ENCODE peak calls at places on chromosomes 16 and 17, in seven cellular contexts. One of them, this sample, is unnamed.

GRCh38 chr16:81645303-81645702 is 133.8 kb upstream of the PLCG2 start:
- DNase-seq in heart right ventricle: peak
- DNase-seq in GM23248: peak
- DNase-seq in adrenal gland: peak
- DNase-seq in tibial artery: no peak
- DNase-seq in OCI-LY7: no peak
- DNase-seq in dorsolateral prefrontal cortex: peak
- DNase-seq in this sample: peak

GRCh38 chr16:65123846-65124513 is 2.1 kb upstream of the CDH11 start:
- DNase-seq in heart right ventricle: no peak
- DNase-seq in GM23248: peak
- DNase-seq in adrenal gland: no peak
- DNase-seq in tibial artery: peak
- DNase-seq in OCI-LY7: no peak
- DNase-seq in dorsolateral prefrontal cortex: no peak
- DNase-seq in this sample: no peak

GRCh38 chr17:42002792-42003301 is 14.4 kb downstream of the DNAJC7 start:
- DNase-seq in heart right ventricle: no peak
- DNase-seq in GM23248: peak
- DNase-seq in adrenal gland: no peak
- DNase-seq in tibial artery: no peak
- DNase-seq in OCI-LY7: no peak
- DNase-seq in dorsolateral prefrontal cortex: no peak
- DNase-seq in this sample: no peak

GRCh38 chr16:46908540-46909372 is 24.6 kb downstream of the GPT2 start:
- DNase-seq in heart right ventricle: peak
- DNase-seq in GM23248: peak
- DNase-seq in adrenal gland: peak
- DNase-seq in tibial artery: no peak
- DNase-seq in OCI-LY7: peak
- DNase-seq in dorsolateral prefrontal cortex: peak
- DNase-seq in this sample: no peak

GRCh38 chr16:31329671-31330552 is 25.1 kb upstream of the ITGAX start:
- DNase-seq in heart right ventricle: no peak
- DNase-seq in GM23248: no peak
- DNase-seq in adrenal gland: no peak
- DNase-seq in tibial artery: no peak
- DNase-seq in OCI-LY7: no peak
- DNase-seq in dorsolateral prefrontal cortex: no peak
- DNase-seq in this sample: no peak

GRCh38 chr17:4854181-4854681 is 21.1 kb downstream of the MINK1 start:
- DNase-seq in heart right ventricle: no peak
- DNase-seq in GM23248: peak
- DNase-seq in adrenal gland: no peak
- DNase-seq in tibial artery: no peak
- DNase-seq in OCI-LY7: no peak
- DNase-seq in dorsolateral prefrontal cortex: peak
- DNase-seq in this sample: no peak

GRCh38 chr17:40499551-40500189 is 1.8 kb downstream of the TNS4 start:
- DNase-seq in heart right ventricle: peak
- DNase-seq in GM23248: peak
- DNase-seq in adrenal gland: peak
- DNase-seq in tibial artery: peak
- DNase-seq in OCI-LY7: no peak
- DNase-seq in dorsolateral prefrontal cortex: peak
- DNase-seq in this sample: peak

GRCh38 chr16:9297437-9298113 is 206.1 kb downstream of the HAPSTR1 start:
- DNase-seq in heart right ventricle: peak
- DNase-seq in GM23248: peak
- DNase-seq in adrenal gland: peak
- DNase-seq in tibial artery: peak
- DNase-seq in OCI-LY7: peak
- DNase-seq in dorsolateral prefrontal cortex: no peak
- DNase-seq in this sample: no peak

GRCh38 chr17:3735515-3735914 is 11.8 kb downstream of the HASPIN start:
- DNase-seq in heart right ventricle: no peak
- DNase-seq in GM23248: no peak
- DNase-seq in adrenal gland: no peak
- DNase-seq in tibial artery: no peak
- DNase-seq in OCI-LY7: no peak
- DNase-seq in dorsolateral prefrontal cortex: no peak
- DNase-seq in this sample: no peak

GRCh38 chr17:31487648-31488263 is 96.3 kb downstream of the RAB11FIP4 start:
- DNase-seq in heart right ventricle: peak
- DNase-seq in GM23248: peak
- DNase-seq in adrenal gland: peak
- DNase-seq in tibial artery: peak
- DNase-seq in OCI-LY7: peak
- DNase-seq in dorsolateral prefrontal cortex: peak
- DNase-seq in this sample: peak

GRCh38 chr16:29694384-29695195 is 15.6 kb downstream of the QPRT start:
- DNase-seq in heart right ventricle: no peak
- DNase-seq in GM23248: no peak
- DNase-seq in adrenal gland: no peak
- DNase-seq in tibial artery: peak
- DNase-seq in OCI-LY7: no peak
- DNase-seq in dorsolateral prefrontal cortex: no peak
- DNase-seq in this sample: no peak

GRCh38 chr17:80264048-80264792 is 3.6 kb downstream of the RNF213 start:
- DNase-seq in heart right ventricle: no peak
- DNase-seq in GM23248: no peak
- DNase-seq in adrenal gland: no peak
- DNase-seq in tibial artery: no peak
- DNase-seq in OCI-LY7: peak
- DNase-seq in dorsolateral prefrontal cortex: no peak
- DNase-seq in this sample: no peak

GRCh38 chr17:58318065-58318481 is 10.5 kb downstream of the TSPOAP1 start:
- DNase-seq in heart right ventricle: no peak
- DNase-seq in GM23248: no peak
- DNase-seq in adrenal gland: no peak
- DNase-seq in tibial artery: peak
- DNase-seq in OCI-LY7: no peak
- DNase-seq in dorsolateral prefrontal cortex: no peak
- DNase-seq in this sample: no peak

GRCh38 chr16:19315889-19316288 is 30.4 kb downstream of the CLEC19A start:
- DNase-seq in heart right ventricle: no peak
- DNase-seq in GM23248: no peak
- DNase-seq in adrenal gland: no peak
- DNase-seq in tibial artery: no peak
- DNase-seq in OCI-LY7: no peak
- DNase-seq in dorsolateral prefrontal cortex: no peak
- DNase-seq in this sample: no peak

GRCh38 chr17:65283704-65284103 is 146.5 kb downstream of the RGS9 start:
- DNase-seq in heart right ventricle: no peak
- DNase-seq in GM23248: peak
- DNase-seq in adrenal gland: no peak
- DNase-seq in tibial artery: no peak
- DNase-seq in OCI-LY7: no peak
- DNase-seq in dorsolateral prefrontal cortex: no peak
- DNase-seq in this sample: no peak

GRCh38 chr16:84156342-84156784 is 11.3 kb downstream of the DNAAF1 start:
- DNase-seq in heart right ventricle: no peak
- DNase-seq in GM23248: peak
- DNase-seq in adrenal gland: no peak
- DNase-seq in tibial artery: no peak
- DNase-seq in OCI-LY7: no peak
- DNase-seq in dorsolateral prefrontal cortex: no peak
- DNase-seq in this sample: no peak

GRCh38 chr17:50359005-50359699 is 13.2 kb downstream of the XYLT2 start:
- DNase-seq in heart right ventricle: no peak
- DNase-seq in GM23248: no peak
- DNase-seq in adrenal gland: peak
- DNase-seq in tibial artery: peak
- DNase-seq in OCI-LY7: no peak
- DNase-seq in dorsolateral prefrontal cortex: no peak
- DNase-seq in this sample: no peak

GRCh38 chr17:282912-283882 is 69.4 kb downstream of the RPH3AL start:
- DNase-seq in heart right ventricle: no peak
- DNase-seq in GM23248: no peak
- DNase-seq in adrenal gland: peak
- DNase-seq in tibial artery: peak
- DNase-seq in OCI-LY7: no peak
- DNase-seq in dorsolateral prefrontal cortex: no peak
- DNase-seq in this sample: no peak

DNA sequence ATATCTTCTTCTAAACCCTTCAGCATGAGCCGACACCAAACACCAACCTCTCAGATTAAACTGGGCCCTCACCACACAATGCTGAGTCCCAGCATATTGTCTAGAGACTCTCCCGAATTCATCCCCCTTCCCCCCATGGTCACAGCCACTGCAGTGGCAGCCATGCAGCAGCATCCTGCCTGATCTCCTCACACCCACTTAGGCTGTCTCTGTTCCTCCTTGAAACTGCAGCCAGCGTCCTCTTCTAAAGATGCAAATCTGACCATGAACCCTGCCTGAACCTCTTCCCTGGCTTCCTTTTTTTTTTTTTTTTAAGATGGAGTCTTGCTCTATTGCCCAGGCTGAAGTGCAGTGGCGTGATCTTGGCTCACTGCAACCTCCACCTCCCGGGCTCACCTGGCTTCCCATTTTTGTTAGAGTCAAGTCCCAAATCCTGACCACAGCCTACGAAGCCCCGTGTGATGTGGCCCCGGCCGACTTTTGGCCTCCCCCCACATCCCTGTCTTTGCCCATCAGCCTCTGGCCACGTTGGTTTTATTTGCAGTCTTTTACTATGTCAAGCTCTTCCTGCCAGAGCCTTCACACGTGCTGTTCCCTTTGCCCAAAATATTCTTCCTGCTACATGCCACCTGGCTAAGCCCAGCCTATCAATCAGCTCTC is 2.8 kb downstream of the FA2H start:
- DNase-seq in heart right ventricle: no peak
- DNase-seq in GM23248: no peak
- DNase-seq in adrenal gland: no peak
- DNase-seq in tibial artery: no peak
- DNase-seq in OCI-LY7: peak
- DNase-seq in dorsolateral prefrontal cortex: no peak
- DNase-seq in this sample: no peak
- H3K27ac ChIP-seq in heart right ventricle: no peak
- H3K27ac ChIP-seq in GM23248: no peak
- H3K27ac ChIP-seq in adrenal gland: no peak
- H3K27ac ChIP-seq in tibial artery: no peak
- H3K27ac ChIP-seq in OCI-LY7: no peak
- H3K27ac ChIP-seq in dorsolateral prefrontal cortex: no peak
- H3K27ac ChIP-seq in this sample: no peak

GRCh38 chr16:75572859-75573542 is 6.8 kb downstream of the GABARAPL2 start:
- DNase-seq in heart right ventricle: no peak
- DNase-seq in GM23248: no peak
- DNase-seq in adrenal gland: no peak
- DNase-seq in tibial artery: no peak
- DNase-seq in OCI-LY7: no peak
- DNase-seq in dorsolateral prefrontal cortex: no peak
- DNase-seq in this sample: no peak
- H3K27ac ChIP-seq in heart right ventricle: no peak
- H3K27ac ChIP-seq in GM23248: no peak
- H3K27ac ChIP-seq in adrenal gland: no peak
- H3K27ac ChIP-seq in tibial artery: no peak
- H3K27ac ChIP-seq in OCI-LY7: no peak
- H3K27ac ChIP-seq in dorsolateral prefrontal cortex: no peak
- H3K27ac ChIP-seq in this sample: no peak

GRCh38 chr16:55297910-55298175 is 26.2 kb upstream of the IRX6 start:
- DNase-seq in heart right ventricle: no peak
- DNase-seq in GM23248: peak
- DNase-seq in adrenal gland: no peak
- DNase-seq in tibial artery: no peak
- DNase-seq in OCI-LY7: no peak
- DNase-seq in dorsolateral prefrontal cortex: no peak
- DNase-seq in this sample: no peak
- H3K27ac ChIP-seq in heart right ventricle: no peak
- H3K27ac ChIP-seq in GM23248: no peak
- H3K27ac ChIP-seq in adrenal gland: no peak
- H3K27ac ChIP-seq in tibial artery: no peak
- H3K27ac ChIP-seq in OCI-LY7: no peak
- H3K27ac ChIP-seq in dorsolateral prefrontal cortex: no peak
- H3K27ac ChIP-seq in this sample: no peak

GRCh38 chr16:69443809-69444611 is 19.6 kb downstream of the CYB5B start:
- DNase-seq in heart right ventricle: no peak
- DNase-seq in GM23248: peak
- DNase-seq in adrenal gland: no peak
- DNase-seq in tibial artery: no peak
- DNase-seq in OCI-LY7: no peak
- DNase-seq in dorsolateral prefrontal cortex: no peak
- DNase-seq in this sample: no peak
- H3K27ac ChIP-seq in heart right ventricle: peak
- H3K27ac ChIP-seq in GM23248: peak
- H3K27ac ChIP-seq in adrenal gland: peak
- H3K27ac ChIP-seq in tibial artery: peak
- H3K27ac ChIP-seq in OCI-LY7: no peak
- H3K27ac ChIP-seq in dorsolateral prefrontal cortex: peak
- H3K27ac ChIP-seq in this sample: peak

This sample was measured in pancreas.